ENCODE peak calls at places on chromosomes 12 and 14, in seven cellular contexts. E, J, Q, O, M, H and I are unnamed samples.

GRCh38 chr14:22200977-22201605 is 387.9 kb downstream of the DAD1 start:
- DNase-seq in E (no peak), J (no peak), Q (no peak), O (peak; percentile 34), M (no peak), H (peak; percentile 10), I (peak; percentile 14)

GRCh38 chr14:50452979-50453705 is 56.5 kb upstream of the CDKL1 start:
- DNase-seq in E (peak; percentile 50), J (no peak), Q (peak; percentile 59), O (peak; percentile 55), M (no peak), H (no peak), I (no peak)

GRCh38 chr14:71532349-71532748 is 399.9 kb upstream of the RGS6 start:
- DNase-seq in E (no peak), J (no peak), Q (no peak), O (peak; percentile 66), M (no peak), H (no peak), I (no peak)

GRCh38 chr14:22448035-22448904 is 140.8 kb downstream of the DAD1 start:
- DNase-seq in E (no peak), J (no peak), Q (no peak), O (no peak), M (no peak), H (no peak), I (no peak)

GRCh38 chr14:62213516-62213915 is 451.3 kb downstream of the SNAPC1 start:
- DNase-seq in E (no peak), J (no peak), Q (peak; percentile 36), O (no peak), M (no peak), H (no peak), I (no peak)

GRCh38 chr12:95336387-95337067 is 118.9 kb downstream of the VEZT start:
- DNase-seq in E (peak; percentile 86), J (no peak), Q (peak; percentile 70), O (peak; percentile 83), M (peak; percentile 72), H (peak; percentile 68), I (peak; percentile 49)

GRCh38 chr14:76574416-76574815 is 186.9 kb upstream of the VASH1 start:
- DNase-seq in E (no peak), J (no peak), Q (no peak), O (no peak), M (no peak), H (no peak), I (no peak)

GRCh38 chr14:96625436-96625945 is 123.3 kb downstream of the PAPOLA start:
- DNase-seq in E (no peak), J (no peak), Q (no peak), O (no peak), M (no peak), H (no peak), I (no peak)

GRCh38 chr14:58599707-58600106 is 38.1 kb upstream of the DACT1 start:
- DNase-seq in E (no peak), J (no peak), Q (no peak), O (no peak), M (no peak), H (no peak), I (no peak)

GRCh38 chr14:103623883-103624482 is 5.0 kb upstream of the KLC1 start:
- DNase-seq in E (no peak), J (no peak), Q (no peak), O (no peak), M (no peak), H (no peak), I (no peak)

GRCh38 chr14:49550284-49551184 is 35.6 kb downstream of the RPS29 start:
- DNase-seq in E (peak; percentile 10), J (no peak), Q (no peak), O (peak; percentile 24), M (no peak), H (peak; percentile 27), I (no peak)

GRCh38 chr14:103194256-103195045 is 71.2 kb downstream of the TNFAIP2 start:
- DNase-seq in E (peak; percentile 57), J (no peak), Q (peak; percentile 26), O (peak; percentile 68), M (no peak), H (peak; percentile 52), I (no peak)

GRCh38 chr12:44603701-44604100 is 272.4 kb downstream of the NELL2 start:
- DNase-seq in E (no peak), J (no peak), Q (no peak), O (no peak), M (no peak), H (no peak), I (no peak)

GRCh38 chr14:58501214-58501816 is 73.8 kb downstream of the KIAA0586 start:
- DNase-seq in E (peak; percentile 44), J (no peak), Q (peak; percentile 72), O (peak; percentile 63), M (peak; percentile 12), H (peak; percentile 84), I (peak; percentile 35)

GRCh38 chr12:111368684-111369495 is at the start of gene PHETA1:
- DNase-seq in E (peak; percentile 98), J (peak; percentile 71), Q (peak; percentile 63), O (peak; percentile 99), M (peak; percentile 92), H (peak; percentile 92), I (peak; percentile 76)

GRCh38 chr14:23864252-23864651 is 89.3 kb upstream of the DHRS4 start:
- DNase-seq in E (no peak), J (no peak), Q (no peak), O (no peak), M (no peak), H (no peak), I (no peak)

GRCh38 chr12:73421832-73422231 is 1115.8 kb upstream of the ATXN7L3B start:
- DNase-seq in E (no peak), J (no peak), Q (no peak), O (peak; percentile 3), M (no peak), H (peak; percentile 3), I (no peak)

GRCh38 chr14:81122326-81122725 is 98.4 kb downstream of the GTF2A1 start:
- DNase-seq in E (no peak), J (no peak), Q (no peak), O (no peak), M (no peak), H (no peak), I (no peak)

GRCh38 chr12:25295361-25295760 is 44.6 kb upstream of the KRAS start:
- DNase-seq in E (no peak), J (no peak), Q (no peak), O (peak; percentile 30), M (no peak), H (no peak), I (no peak)

GRCh38 chr12:109981311-109981710 is 14.9 kb downstream of the GIT2 start:
- DNase-seq in E (no peak), J (no peak), Q (no peak), O (no peak), M (no peak), H (no peak), I (no peak)

GRCh38 chr12:59472273-59472672 is 123.6 kb upstream of the SLC16A7 start:
- DNase-seq in E (no peak), J (no peak), Q (no peak), O (no peak), M (no peak), H (no peak), I (peak; percentile 7)

GRCh38 chr12:132373967-132374820 is 44.8 kb upstream of the GALNT9 start:
- DNase-seq in E (peak; percentile 22), J (no peak), Q (no peak), O (peak; percentile 55), M (no peak), H (peak; percentile 50), I (no peak)

GRCh38 chr14:77556946-77557345 is 58.3 kb upstream of the ISM2 start:
- DNase-seq in E (no peak), J (no peak), Q (no peak), O (no peak), M (no peak), H (no peak), I (no peak)